ENCODE peak calls at places on chromosomes 12 and 14, in four cellular contexts. R is HAP-1; Z is activated CD8-positive, alpha-beta memory T cell treated with anti-CD3 and anti-CD28 coated beads for 48 hours; F is foreskin keratinocyte. B is an unnamed sample.

GRCh38 chr12:118052324-118053070 is 8.5 kb downstream of the WSB2 start:
- DNase-seq in R (no peak), Z (no peak), F (peak; percentile 96), B (no peak)

GRCh38 chr14:92986254-92987147 is 63.6 kb downstream of the CHGA start:
- DNase-seq in R (no peak), Z (no peak), F (peak; percentile 29), B (no peak)

GRCh38 chr14:75648066-75648838 is 12.4 kb downstream of the ERG28 start:
- DNase-seq in R (no peak), Z (no peak), F (peak; percentile 42), B (no peak)

GRCh38 chr12:119176267-119177055 is 2.3 kb upstream of the HSPB8 start:
- DNase-seq in R (no peak), Z (no peak), F (peak; percentile 81), B (no peak)

GRCh38 chr12:452667-453210 is 7.0 kb upstream of the B4GALNT3 start:
- DNase-seq in R (no peak), Z (peak; percentile 76), F (no peak), B (no peak)

GRCh38 chr12:55716582-55717396 is 943 bp downstream of the BLOC1S1 start:
- DNase-seq in R (no peak), Z (no peak), F (no peak), B (no peak)

GRCh38 chr12:29769162-29769820 is 14.5 kb downstream of the TMTC1 start:
- DNase-seq in R (no peak), Z (no peak), F (peak; percentile 37), B (no peak)

GRCh38 chr12:95836185-95836609 is 22.6 kb upstream of the SNRPF start:
- DNase-seq in R (peak; percentile 19), Z (no peak), F (peak; percentile 70), B (no peak)

GRCh38 chr14:76007852-76008251 is 22.3 kb downstream of the IFT43 start:
- DNase-seq in R (no peak), Z (no peak), F (no peak), B (no peak)

GRCh38 chr14:95294834-95295599 is 24.7 kb downstream of the CLMN start:
- DNase-seq in R (no peak), Z (no peak), F (peak; percentile 81), B (no peak)

GRCh38 chr12:52023182-52023975 is 16.6 kb downstream of the TAMALIN start:
- DNase-seq in R (peak; percentile 80), Z (peak; percentile 92), F (no peak), B (peak; percentile 83)

GRCh38 chr12:89494411-89495231 is 30.0 kb downstream of the GALNT4 start:
- DNase-seq in R (no peak), Z (peak; percentile 18), F (peak; percentile 35), B (no peak)